ENCODE peak calls at places on chromosomes 16 and 17, in six cellular contexts. G is mesendoderm, W is IMR-90, I is H1, S is H9, J is neuronal stem cell. V is an unnamed sample.

GRCh38 chr17:286571-286970 is 66.0 kb downstream of the RPH3AL start:
- DNase-seq in G (no peak), W (no peak), I (no peak), S (no peak), J (no peak), V (no peak)

GRCh38 chr17:79066963-79067362 is 7.7 kb upstream of the ENGASE start:
- DNase-seq in G (no peak), W (no peak), I (no peak), S (no peak), J (no peak), V (no peak)

GRCh38 chr16:64278196-64278595 is 843.7 kb downstream of the CDH11 start:
- DNase-seq in G (no peak), W (peak), I (no peak), S (no peak), J (no peak), V (peak)

GRCh38 chr17:1562178-1562643 is 381 bp downstream of the PITPNA start:
- DNase-seq in G (no peak), W (no peak), I (no peak), S (peak), J (no peak), V (peak)

GRCh38 chr16:25063865-25064264 is 47.7 kb upstream of the LCMT1 start:
- DNase-seq in G (no peak), W (peak), I (no peak), S (no peak), J (no peak), V (peak)

GRCh38 chr17:61122356-61122913 is 277.2 kb upstream of the TBX2 start:
- DNase-seq in G (peak), W (no peak), I (no peak), S (no peak), J (no peak), V (no peak)

GRCh38 chr16:65572156-65572555 is 450.3 kb upstream of the CDH11 start:
- DNase-seq in G (no peak), W (peak), I (no peak), S (no peak), J (no peak), V (peak)

GRCh38 chr16:27240948-27241531 is 27.5 kb downstream of the NSMCE1 start:
- DNase-seq in G (no peak), W (peak), I (no peak), S (no peak), J (no peak), V (peak)

GRCh38 chr16:2374644-2375043 is 34.1 kb upstream of the ABCA3 start:
- DNase-seq in G (no peak), W (no peak), I (no peak), S (no peak), J (no peak), V (no peak)

GRCh38 chr17:72760368-72760767 is 332.1 kb downstream of the SLC39A11 start:
- DNase-seq in G (no peak), W (no peak), I (no peak), S (no peak), J (no peak), V (no peak)

GRCh38 chr17:419073-419735 is 66.6 kb upstream of the RPH3AL start:
- DNase-seq in G (no peak), W (no peak), I (no peak), S (no peak), J (no peak), V (no peak)

GRCh38 chr17:82938486-82939212 is 98.8 kb upstream of the ZNF750 start:
- DNase-seq in G (no peak), W (no peak), I (no peak), S (no peak), J (no peak), V (no peak)

GRCh38 chr17:75894049-75894742 is 2.6 kb downstream of the TRIM65 start:
- DNase-seq in G (peak), W (no peak), I (no peak), S (peak), J (no peak), V (no peak)

GRCh38 chr16:14186954-14187306 is 115.8 kb downstream of the MRTFB start:
- DNase-seq in G (no peak), W (no peak), I (no peak), S (no peak), J (no peak), V (no peak)

GRCh38 chr17:338442-339192 is 14.0 kb downstream of the RPH3AL start:
- DNase-seq in G (no peak), W (no peak), I (no peak), S (peak), J (no peak), V (peak)

GRCh38 chr17:40533896-40534295 is 31.4 kb downstream of the CCR7 start:
- DNase-seq in G (no peak), W (no peak), I (no peak), S (no peak), J (no peak), V (no peak)

GRCh38 chr17:19546289-19547065 is 12.8 kb downstream of the SLC47A1 start:
- DNase-seq in G (peak), W (no peak), I (no peak), S (no peak), J (no peak), V (no peak)

GRCh38 chr16:9384141-9384540 is 292.7 kb downstream of the HAPSTR1 start:
- DNase-seq in G (no peak), W (no peak), I (no peak), S (no peak), J (no peak), V (no peak)

GRCh38 chr16:15961060-15961511 is 11.7 kb downstream of the ABCC1 start:
- DNase-seq in G (no peak), W (peak), I (no peak), S (no peak), J (no peak), V (no peak)

GRCh38 chr17:2989855-2990254 is 73.6 kb downstream of the OR1D5 start:
- DNase-seq in G (no peak), W (no peak), I (no peak), S (no peak), J (no peak), V (no peak)

GRCh38 chr16:35523991-35524390 is 2064.6 kb downstream of the TP53TG3F start:
- DNase-seq in G (no peak), W (no peak), I (no peak), S (no peak), J (no peak), V (no peak)

GRCh38 chr17:4543557-4544026 is 11.6 kb downstream of the MYBBP1A start:
- DNase-seq in G (no peak), W (no peak), I (no peak), S (no peak), J (no peak), V (no peak)

GRCh38 chr17:45200701-45201100 is 21.0 kb upstream of the FMNL1 start:
- DNase-seq in G (peak), W (no peak), I (no peak), S (peak), J (no peak), V (peak)

DNA sequence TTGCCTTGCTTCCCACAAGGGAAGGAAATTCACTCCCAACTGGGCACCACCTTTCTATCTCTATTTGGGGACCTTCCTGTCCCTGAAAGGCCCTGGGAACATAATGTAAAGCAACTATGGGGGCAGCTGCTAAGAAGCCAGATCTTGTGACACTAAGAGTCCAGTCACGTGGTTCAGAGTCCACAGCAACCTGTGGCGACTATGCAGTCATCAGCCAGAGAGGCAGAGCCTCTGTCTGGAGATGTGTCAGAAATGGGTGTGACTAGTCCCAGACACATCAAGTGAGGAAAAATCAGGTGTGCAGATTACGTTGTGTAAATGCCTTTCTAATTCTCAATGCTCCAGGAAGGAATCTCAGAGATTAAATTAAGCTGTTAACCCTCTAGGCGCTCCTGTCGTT is 26.6 kb upstream of the SKAP1 start:
- DNase-seq in G (peak), W (no peak), I (no peak), S (peak), J (no peak), V (peak)
- H2BK15ac ChIP-seq in G (no peak), W (no peak), I (no peak), S (no peak), J (no peak), V (no peak)

GRCh38 chr16:20846030-20846429 is 39.7 kb downstream of the REXO5 start:
- DNase-seq in G (no peak), W (no peak), I (no peak), S (no peak), J (no peak), V (no peak)
- H2BK15ac ChIP-seq in G (no peak), W (no peak), I (no peak), S (no peak), J (no peak), V (no peak)

DNA sequence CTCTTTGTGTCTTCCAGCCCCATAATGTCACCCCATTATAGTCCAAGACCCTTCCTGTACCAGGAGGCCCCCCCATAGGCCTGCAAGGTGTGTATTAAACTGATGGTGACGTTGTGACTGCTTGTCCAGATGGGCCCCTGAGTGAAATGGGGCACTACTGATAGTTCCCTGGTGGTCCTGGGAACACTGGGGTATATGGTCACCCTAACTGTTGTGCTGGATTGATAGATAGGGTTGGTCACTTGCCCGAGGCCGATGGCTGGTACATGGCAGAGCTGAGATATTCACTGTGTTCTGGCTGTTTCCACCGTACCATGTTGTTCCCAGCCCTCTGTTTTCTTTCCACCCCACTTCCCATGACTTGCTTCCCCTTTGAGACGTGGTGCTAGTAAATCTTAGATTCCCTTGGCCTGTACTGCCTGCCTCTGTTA is 4.3 kb downstream of the CNP start:
- DNase-seq in G (no peak), W (no peak), I (no peak), S (no peak), J (no peak), V (no peak)
- H2BK15ac ChIP-seq in G (no peak), W (no peak), I (no peak), S (no peak), J (no peak), V (no peak)

DNA sequence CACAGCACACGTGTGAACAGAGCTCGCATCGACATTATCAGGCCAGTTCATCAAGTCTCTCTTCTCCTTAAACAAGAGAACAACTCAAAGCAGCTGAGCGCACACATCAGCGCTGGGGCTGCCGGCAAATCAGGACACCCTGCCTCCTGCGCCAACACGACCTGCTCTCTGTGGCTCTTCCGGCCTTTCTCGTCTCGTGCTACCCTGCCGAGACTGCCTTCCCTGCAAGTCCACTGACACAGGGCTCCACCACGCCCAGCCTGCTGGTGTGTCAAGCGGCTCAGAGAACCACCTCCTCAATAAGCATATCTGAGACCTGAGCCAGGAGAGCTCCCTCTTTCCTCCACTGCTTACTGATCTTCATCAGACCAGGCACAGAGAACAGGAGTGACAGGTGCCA is 96.9 kb downstream of the ZNF778 start:
- DNase-seq in G (no peak), W (no peak), I (no peak), S (no peak), J (no peak), V (no peak)
- H2BK15ac ChIP-seq in G (no peak), W (no peak), I (no peak), S (no peak), J (no peak), V (no peak)

DNA sequence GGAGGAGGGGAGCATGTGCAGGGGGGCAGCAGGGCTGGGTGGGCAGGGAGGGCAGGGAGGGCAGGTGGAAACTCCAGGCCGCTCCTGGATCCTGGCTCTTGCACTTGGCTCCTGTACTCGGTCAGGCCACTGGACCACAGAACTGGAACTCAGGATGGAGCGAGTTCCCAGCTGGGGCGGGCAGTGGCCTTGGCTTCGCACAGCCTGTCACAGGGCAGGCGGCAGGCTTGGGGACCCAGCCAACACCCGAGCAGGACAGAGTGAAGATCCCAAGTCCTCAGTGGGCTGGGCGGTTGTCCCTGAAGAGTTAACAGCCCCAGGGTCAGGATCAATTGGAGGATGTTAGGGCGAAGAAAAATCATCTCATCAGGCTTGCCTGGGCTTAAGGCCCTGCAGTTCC is 22.1 kb downstream of the ZNF423 start:
- DNase-seq in G (no peak), W (no peak), I (no peak), S (no peak), J (no peak), V (no peak)
- H2BK15ac ChIP-seq in G (no peak), W (no peak), I (peak), S (no peak), J (no peak), V (no peak)

DNA sequence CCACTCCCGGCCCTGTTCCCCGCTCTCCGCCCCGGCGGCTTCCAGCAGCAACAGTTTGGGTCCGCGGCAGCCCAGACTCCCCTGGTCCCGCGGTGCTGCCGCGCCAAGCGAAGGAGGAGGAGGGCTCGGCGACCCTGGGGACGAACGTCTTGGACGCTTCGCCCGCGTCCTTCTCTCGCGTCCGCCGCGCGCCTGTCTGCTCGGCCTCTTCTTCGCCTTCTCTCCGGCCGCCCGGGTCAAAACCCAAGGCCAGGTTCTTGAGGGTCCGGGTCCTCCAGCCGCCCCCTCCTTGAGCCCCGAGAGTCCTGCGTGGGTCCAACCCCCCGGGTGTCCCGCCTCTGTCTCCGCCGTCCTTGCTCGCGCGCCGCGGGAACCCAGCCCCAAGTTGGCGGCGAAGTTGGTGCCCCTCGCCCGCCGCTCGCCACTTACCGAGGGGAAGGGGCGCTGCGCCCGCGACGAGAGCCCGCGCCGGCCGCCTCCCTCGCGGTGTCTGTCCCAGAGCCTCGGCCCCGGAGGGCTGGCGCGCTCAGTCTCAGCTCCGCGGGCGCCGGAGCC is 1.4 kb upstream of the GRIN2C start:
- DNase-seq in G (no peak), W (no peak), I (no peak), S (no peak), J (no peak), V (no peak)
- H2BK15ac ChIP-seq in G (no peak), W (no peak), I (no peak), S (no peak), J (no peak), V (no peak)

GRCh38 chr17:59410049-59410437 is 78.6 kb downstream of the YPEL2 start:
- DNase-seq in G (no peak), W (no peak), I (no peak), S (no peak), J (no peak), V (no peak)

GRCh38 chr17:59406278-59406677 is 74.8 kb downstream of the YPEL2 start:
- DNase-seq in G (no peak), W (no peak), I (no peak), S (no peak), J (no peak), V (no peak)

GRCh38 chr17:59406808-59407381 is 75.4 kb downstream of the YPEL2 start:
- DNase-seq in G (no peak), W (peak), I (no peak), S (no peak), J (no peak), V (peak)

GRCh38 chr17:59413014-59413725 is 81.7 kb downstream of the YPEL2 start:
- DNase-seq in G (no peak), W (no peak), I (no peak), S (no peak), J (no peak), V (no peak)

DNA sequence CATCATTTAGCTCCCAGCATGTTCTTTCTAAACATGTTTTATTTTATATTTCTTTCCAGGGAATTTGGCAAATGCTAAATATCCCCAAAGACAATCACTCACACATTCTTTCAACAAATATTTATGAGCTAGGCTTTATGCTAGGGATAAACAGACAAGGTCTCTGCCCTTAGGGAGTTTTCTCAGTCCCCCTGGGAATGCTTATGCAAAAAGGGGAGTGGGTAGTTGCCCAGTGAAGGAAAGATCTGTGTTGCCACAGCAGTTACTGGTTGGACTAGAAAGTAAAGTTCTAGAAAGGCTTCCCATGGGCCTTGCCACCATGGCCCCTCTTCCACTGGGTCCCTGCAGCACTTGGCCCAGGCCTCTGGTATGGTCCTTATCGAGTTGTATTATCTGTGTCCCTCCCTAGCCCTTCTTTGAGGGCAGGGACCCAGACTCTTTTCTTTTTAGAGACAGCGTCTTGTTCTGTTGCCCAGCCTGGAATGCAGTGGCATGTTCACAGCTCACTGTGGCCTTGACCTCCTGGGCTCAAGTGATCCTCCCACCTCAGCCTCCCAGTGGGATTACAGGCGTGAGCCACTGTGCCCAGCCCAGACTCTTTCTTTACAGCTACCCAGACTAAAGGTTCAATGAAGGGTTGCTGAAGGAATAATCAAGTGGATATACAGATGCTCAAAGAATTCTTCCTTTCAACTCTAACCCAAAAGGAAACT is 78.0 kb downstream of the YPEL2 start:
- DNase-seq in G (peak), W (no peak), I (no peak), S (no peak), J (no peak), V (no peak)
- H2BK15ac ChIP-seq in G (no peak), W (no peak), I (no peak), S (no peak), J (no peak), V (no peak)